ENCODE peak calls at places on chromosome 20, in eight cellular contexts. R, K, X, J, M, O, Y and E are unnamed samples. For H3K9me3, the result is how much of the 10 kb centered on the place peaks cover.

GRCh38 chr20:10225439-10226080 is 6.9 kb downstream of the SNAP25 start:
- DNase-seq in J (no peak), X (no peak), R (no peak), Y (no peak), O (no peak), K (no peak), M (no peak), E (no peak)

GRCh38 chr20:31698803-31699718 is 23.6 kb downstream of the BCL2L1 start:
- DNase-seq in J (no peak), X (peak), Y (no peak), K (peak), O (peak), M (no peak), R (peak), E (no peak)

GRCh38 chr20:63536997-63537524 is at the start of gene PTK6:
- DNase-seq in X (no peak), J (no peak), M (peak), K (peak), R (no peak), Y (no peak), O (no peak), E (peak)

GRCh38 chr20:5078399-5078958 is 41.3 kb downstream of the PCNA start:
- DNase-seq in R (no peak), O (peak), X (peak), M (no peak), Y (peak), K (peak), J (peak), E (peak)

GRCh38 chr20:34569598-34569997 is 11.1 kb downstream of the MAP1LC3A start:
- DNase-seq in Y (no peak), R (no peak), K (no peak), J (no peak), X (no peak), M (no peak), O (no peak), E (no peak)

GRCh38 chr20:25000268-25000801 is 7.8 kb upstream of the APMAP start:
- DNase-seq in Y (peak), X (peak), M (peak), J (peak), R (peak), O (peak), K (peak), E (peak)

GRCh38 chr20:4896971-4897497 is 104.3 kb downstream of the SLC23A2 start:
- DNase-seq in R (no peak), K (peak), O (no peak), X (no peak), M (no peak), J (no peak), Y (no peak), E (no peak)

GRCh38 chr20:63531686-63532448 is 5.3 kb downstream of the PTK6 start:
- DNase-seq in M (peak), K (no peak), X (no peak), Y (no peak), R (no peak), J (no peak), O (no peak), E (peak)

GRCh38 chr20:6061544-6061943 is 7.7 kb upstream of the LRRN4 start:
- DNase-seq in O (no peak), J (no peak), K (no peak), R (no peak), Y (no peak), M (no peak), X (no peak), E (no peak)

GRCh38 chr20:15930324-15931305 is 642.6 kb downstream of the KIF16B start:
- DNase-seq in X (no peak), Y (no peak), O (peak), M (no peak), R (no peak), J (no peak), K (no peak), E (no peak)

GRCh38 chr20:57762531-57763234 is 52.9 kb upstream of the PMEPA1 start:
- DNase-seq in M (no peak), R (no peak), K (no peak), Y (no peak), X (no peak), J (no peak), O (no peak), E (peak)

GRCh38 chr20:49275634-49276033 is 2.2 kb downstream of the ZNFX1 start:
- DNase-seq in R (no peak), Y (no peak), J (no peak), M (no peak), X (no peak), O (no peak), K (peak), E (no peak)

GRCh38 chr20:7859371-7859802 is 80.9 kb downstream of the HAO1 start:
- DNase-seq in Y (no peak), M (no peak), J (no peak), K (no peak), X (peak), O (no peak), R (no peak), E (no peak)

GRCh38 chr20:63502671-63503172 is 3.8 kb upstream of the EEF1A2 start:
- DNase-seq in X (no peak), R (no peak), O (no peak), Y (no peak), K (no peak), J (no peak), M (peak), E (peak)

GRCh38 chr20:41352666-41353065 is 12.0 kb downstream of the LPIN3 start:
- DNase-seq in M (no peak), J (no peak), Y (no peak), K (no peak), O (no peak), X (no peak), R (no peak), E (no peak)

GRCh38 chr20:39823239-39823638 is 861.1 kb downstream of the DHX35 start:
- DNase-seq in Y (no peak), X (no peak), R (no peak), J (no peak), K (no peak), M (no peak), O (no peak), E (no peak)

GRCh38 chr20:19814241-19814640 is 56.2 kb downstream of the RIN2 start:
- DNase-seq in M (no peak), Y (no peak), X (no peak), J (no peak), R (no peak), K (no peak), O (no peak), E (no peak)

GRCh38 chr20:5524886-5525285 is 208.1 kb upstream of the PROKR2 start:
- DNase-seq in Y (no peak), M (no peak), K (no peak), O (no peak), J (no peak), R (no peak), X (no peak), E (no peak)

GRCh38 chr20:41355192-41355591 is 11.4 kb downstream of the EMILIN3 start:
- DNase-seq in J (no peak), R (no peak), X (no peak), M (peak), Y (no peak), K (no peak), O (no peak), E (no peak)

GRCh38 chr20:63176035-63176434 is 39.9 kb downstream of the YTHDF1 start:
- DNase-seq in M (peak), R (no peak), K (no peak), Y (no peak), O (no peak), X (no peak), J (no peak), E (peak)

GRCh38 chr20:14055127-14055742 is 59.9 kb downstream of the MACROD2 start:
- DNase-seq in X (peak), K (peak), O (peak), J (no peak), M (no peak), Y (no peak), R (no peak), E (no peak)

GRCh38 chr20:31894980-31895675 is 24.7 kb downstream of the TTLL9 start:
- DNase-seq in J (no peak), O (peak), X (peak), M (no peak), K (no peak), R (peak), Y (peak), E (no peak)

GRCh38 chr20:50267041-50267865 is 76.6 kb downstream of the CEBPB start:
- DNase-seq in Y (peak), K (peak), X (no peak), M (peak), R (no peak), J (no peak), O (peak), E (peak)

GRCh38 chr20:63306673-63307537 is 13.9 kb downstream of the COL20A1 start:
- DNase-seq in O (no peak), J (no peak), K (no peak), M (no peak), R (no peak), Y (no peak), X (no peak), E (no peak)

GRCh38 chr20:35093245-35093884 is 758 bp upstream of the TRPC4AP start:
- DNase-seq in O (no peak), X (no peak), K (peak), R (no peak), M (no peak), J (no peak), Y (no peak), E (no peak)

GRCh38 chr20:24993337-24994185 is 1.0 kb upstream of the APMAP start:
- DNase-seq in X (no peak), J (peak), M (no peak), O (no peak), Y (no peak), K (no peak), R (no peak), E (no peak)

GRCh38 chr20:8291873-8292272 is 159.8 kb downstream of the PLCB1 start:
- DNase-seq in K (no peak), O (no peak), M (no peak), J (no peak), R (no peak), Y (no peak), X (no peak), E (no peak)

GRCh38 chr20:58753267-58753928 is 60.8 kb downstream of the NPEPL1 start:
- DNase-seq in O (no peak), X (no peak), K (no peak), M (no peak), R (no peak), Y (no peak), J (peak), E (no peak)

GRCh38 chr20:41151134-41151869 is 14.0 kb downstream of the PLCG1 start:
- DNase-seq in K (no peak), J (no peak), M (peak), O (no peak), X (no peak), Y (no peak), R (no peak), E (no peak)

GRCh38 chr20:52425253-52425652 is 233.7 kb upstream of the ZFP64 start:
- DNase-seq in K (no peak), R (no peak), X (no peak), O (no peak), J (no peak), M (no peak), Y (no peak), E (no peak)

GRCh38 chr20:9081423-9081966 is 12.6 kb downstream of the PLCB4 start:
- DNase-seq in X (no peak), M (no peak), O (no peak), J (no peak), Y (no peak), R (no peak), K (no peak), E (no peak)

GRCh38 chr20:33169176-33169794 is 1.3 kb downstream of the BPIFA2 start:
- DNase-seq in Y (no peak), O (no peak), X (no peak), J (no peak), M (no peak), K (no peak), R (no peak), E (no peak)

GRCh38 chr20:35901678-35902544 is 52.4 kb downstream of the SCAND1 start:
- DNase-seq in Y (no peak), J (no peak), R (no peak), X (no peak), O (no peak), K (peak), M (no peak), E (no peak)

GRCh38 chr20:46089076-46089337 is 755 bp downstream of the NCOA5 start:
- DNase-seq in J (no peak), R (no peak), Y (no peak), X (no peak), K (no peak), M (no peak), O (no peak), E (no peak)

GRCh38 chr20:23666698-23667097 is 22.1 kb downstream of the CST4 start:
- DNase-seq in K (no peak), O (no peak), X (peak), J (no peak), M (no peak), Y (no peak), R (no peak), E (no peak)

GRCh38 chr20:47950103-47950502 is 164.8 kb upstream of the SULF2 start:
- DNase-seq in O (no peak), M (no peak), K (peak), R (no peak), X (peak), Y (no peak), J (no peak), E (no peak)

GRCh38 chr20:11755071-11755881 is 162.4 kb upstream of the BTBD3 start:
- DNase-seq in R (peak), Y (no peak), M (no peak), J (no peak), X (no peak), O (no peak), K (no peak), E (no peak)

GRCh38 chr20:46031701-46032254 is 2.8 kb downstream of the SLC12A5 start:
- DNase-seq in O (no peak), R (no peak), M (peak), X (no peak), J (no peak), Y (no peak), K (no peak), E (peak)

DNA sequence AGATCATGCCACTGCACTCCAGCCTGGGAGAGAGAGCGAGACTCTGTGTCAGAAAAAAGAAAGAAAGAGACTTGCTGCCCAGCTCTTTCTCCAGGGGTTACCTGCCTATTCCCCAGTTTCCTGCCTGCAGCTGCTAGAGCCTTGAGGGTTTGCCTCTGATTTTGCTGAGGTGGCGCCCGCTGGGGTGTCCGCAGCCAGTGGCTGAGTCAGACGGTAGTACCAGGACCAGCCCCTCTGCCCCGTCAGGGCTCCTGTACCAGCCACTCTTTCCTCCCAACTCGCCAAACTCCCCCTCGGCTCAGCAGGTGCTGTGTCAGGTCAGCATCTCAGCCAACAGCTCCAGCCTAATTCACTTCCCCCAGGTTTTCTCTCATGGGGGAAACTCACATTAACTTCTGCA is 7.4 kb upstream of the LSM14B start:
- DNase-seq in R (no peak), K (no peak), J (no peak), O (no peak), M (no peak), X (no peak), Y (no peak), E (no peak)
- H3K9me3 ChIP-seq in R (under half), K (under half), J (under half), O (under half), M (under half), X (under half), Y (under half), E (under half)

GRCh38 chr20:358891-359555 is 12.1 kb downstream of the NRSN2 start:
- DNase-seq in K (no peak), J (no peak), X (no peak), R (no peak), O (no peak), Y (no peak), M (no peak), E (no peak)

GRCh38 chr20:361562-361961 is 14.7 kb downstream of the NRSN2 start:
- DNase-seq in R (no peak), J (no peak), X (no peak), K (no peak), O (no peak), Y (no peak), M (no peak), E (no peak)

GRCh38 chr20:364905-365794 is 15.4 kb upstream of the TRIB3 start:
- DNase-seq in J (no peak), M (no peak), Y (no peak), O (no peak), R (no peak), K (peak), X (no peak), E (no peak)

GRCh38 chr20:363319-364078 is 16.6 kb downstream of the NRSN2 start:
- DNase-seq in R (no peak), Y (no peak), X (no peak), M (no peak), J (no peak), K (peak), O (no peak), E (no peak)

GRCh38 chr20:362271-363254 is 15.7 kb downstream of the NRSN2 start:
- DNase-seq in O (peak), K (peak), X (peak), R (peak), Y (peak), M (peak), J (no peak), E (no peak)
- TF ChIP-seq CTCF in O (peak), K (peak), X (peak), R (no peak), Y (peak), M (peak), J (no peak), E (peak)

GRCh38 chr20:18331694-18332093 is 43.4 kb downstream of the ZNF133 start:
- DNase-seq in R (no peak), X (no peak), J (no peak), K (no peak), M (no peak), Y (no peak), O (no peak), E (no peak)
- H3K9me3 ChIP-seq in R (under half), X (half or more), J (under half), K (under half), M (under half), Y (under half), O (under half), E (under half)

GRCh38 chr20:37011147-37011546 is 59.6 kb upstream of the SAMHD1 start:
- DNase-seq in J (no peak), K (no peak), R (no peak), M (no peak), O (no peak), X (no peak), Y (no peak), E (no peak)
- TF ChIP-seq CTCF in J (no peak), K (no peak), R (no peak), M (no peak), O (no peak), X (no peak), Y (no peak), E (no peak)

GRCh38 chr20:29876911-29877285 is 1380.6 kb upstream of the DEFB115 start:
- DNase-seq in K (no peak), J (no peak), M (peak), O (no peak), R (no peak), X (no peak), Y (no peak), E (no peak)
- H3K9me3 ChIP-seq in K (under half), J (under half), M (under half), O (under half), R (under half), X (half or more), Y (under half), E (half or more)